ENCODE peak calls at places on chromosomes 16 and 17, in five cellular contexts. T, L, W, Q and G are unnamed samples.
A peak's percentile ranks its signal among the peaks of the same experiment; 100 is the strongest.

GRCh38 chr16:68436581-68436980 is 11.7 kb downstream of the SMPD3 start:
- DNase-seq in L (no peak), Q (no peak), T (peak; percentile 51), W (no peak), G (no peak)

GRCh38 chr17:69769050-69769449 is 306.0 kb upstream of the KCNJ16 start:
- DNase-seq in W (no peak), Q (no peak), T (no peak), L (no peak), G (no peak)

GRCh38 chr16:8469102-8469778 is 121.1 kb downstream of the TMEM114 start:
- DNase-seq in T (no peak), L (no peak), Q (no peak), W (no peak), G (no peak)

GRCh38 chr16:67396775-67397450 is 3.6 kb upstream of the TPPP3 start:
- DNase-seq in Q (no peak), L (no peak), W (no peak), T (no peak), G (no peak)

GRCh38 chr17:18182978-18183333 is 672 bp upstream of the ALKBH5 start:
- DNase-seq in W (peak; percentile 92), L (peak; percentile 92), T (peak; percentile 89), Q (no peak), G (peak; percentile 72)

GRCh38 chr17:8109669-8110455 is 8.5 kb downstream of the ALOXE3 start:
- DNase-seq in W (peak; percentile 65), L (no peak), T (peak; percentile 89), Q (no peak), G (peak; percentile 78)

GRCh38 chr17:68981288-68981687 is 26.1 kb upstream of the ABCA8 start:
- DNase-seq in Q (peak; percentile 32), T (no peak), W (no peak), L (peak; percentile 69), G (peak; percentile 19)

GRCh38 chr16:67664258-67664657 is 2.3 kb downstream of the ENKD1 start:
- DNase-seq in T (no peak), W (no peak), Q (no peak), L (no peak), G (peak; percentile 93)

GRCh38 chr17:3918372-3919122 is 2.3 kb upstream of the P2RX1 start:
- DNase-seq in T (no peak), Q (no peak), W (no peak), L (no peak), G (no peak)

GRCh38 chr16:14187517-14188338 is 116.6 kb downstream of the MRTFB start:
- DNase-seq in W (no peak), Q (no peak), T (no peak), L (no peak), G (no peak)

GRCh38 chr17:39643271-39643670 is 6.3 kb downstream of the STARD3 start:
- DNase-seq in W (no peak), Q (no peak), L (no peak), T (no peak), G (no peak)

GRCh38 chr16:2088192-2088631 is 40.4 kb downstream of the TSC2 start:
- DNase-seq in Q (no peak), W (no peak), L (no peak), T (no peak), G (no peak)
- TF ChIP-seq POLR2A in Q (no peak), W (no peak), L (no peak), T (no peak), G (no peak)

DNA sequence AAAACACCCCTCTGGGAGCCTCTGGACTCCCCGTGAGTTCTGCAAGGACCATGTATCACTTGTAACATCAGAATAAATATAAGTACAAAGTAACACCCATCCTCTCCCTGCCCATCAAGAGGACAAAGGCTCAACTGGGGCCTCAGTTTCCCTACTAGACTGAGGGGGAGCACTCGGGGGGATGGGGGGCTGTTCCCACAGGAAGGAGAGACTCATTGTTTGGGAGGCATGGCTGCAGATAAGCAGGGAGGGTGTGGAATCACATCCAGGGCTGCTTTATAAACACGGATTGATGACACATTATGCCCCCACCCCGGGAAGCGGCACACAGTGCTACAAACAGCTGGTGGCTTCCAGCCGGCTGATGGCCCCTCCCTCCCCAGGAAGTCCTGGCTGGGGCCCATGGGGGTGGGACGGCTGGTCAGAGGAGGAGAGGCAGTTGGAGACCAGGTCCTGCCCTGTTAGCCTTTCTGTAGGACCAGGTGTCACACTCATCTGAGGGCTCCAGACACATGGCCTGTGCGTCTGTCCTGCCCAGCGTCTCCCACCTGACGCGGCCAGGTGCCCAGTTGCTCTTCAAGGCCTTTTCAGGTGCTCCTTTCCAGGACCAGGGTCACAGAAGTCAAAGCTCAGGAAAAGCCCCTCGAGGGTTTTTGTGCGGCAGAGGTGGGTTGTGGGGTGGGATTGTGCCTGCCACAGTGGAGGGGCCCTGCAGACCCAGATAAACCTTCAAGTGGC is 1.3 kb upstream of the MPG start:
- DNase-seq in W (peak; percentile 86), T (peak; percentile 80), L (peak; percentile 93), Q (no peak), G (peak; percentile 62)
- TF ChIP-seq POLR2A in W (peak; percentile 22), T (no peak), L (no peak), Q (no peak), G (no peak)

GRCh38 chr17:30831663-30832437 is at the start of gene ATAD5:
- DNase-seq in T (peak; percentile 97), L (peak; percentile 95), Q (peak; percentile 58), W (peak; percentile 90), G (peak; percentile 92)
- TF ChIP-seq POLR2A in T (no peak), L (no peak), Q (peak; percentile 84), W (no peak), G (peak; percentile 18)

DNA sequence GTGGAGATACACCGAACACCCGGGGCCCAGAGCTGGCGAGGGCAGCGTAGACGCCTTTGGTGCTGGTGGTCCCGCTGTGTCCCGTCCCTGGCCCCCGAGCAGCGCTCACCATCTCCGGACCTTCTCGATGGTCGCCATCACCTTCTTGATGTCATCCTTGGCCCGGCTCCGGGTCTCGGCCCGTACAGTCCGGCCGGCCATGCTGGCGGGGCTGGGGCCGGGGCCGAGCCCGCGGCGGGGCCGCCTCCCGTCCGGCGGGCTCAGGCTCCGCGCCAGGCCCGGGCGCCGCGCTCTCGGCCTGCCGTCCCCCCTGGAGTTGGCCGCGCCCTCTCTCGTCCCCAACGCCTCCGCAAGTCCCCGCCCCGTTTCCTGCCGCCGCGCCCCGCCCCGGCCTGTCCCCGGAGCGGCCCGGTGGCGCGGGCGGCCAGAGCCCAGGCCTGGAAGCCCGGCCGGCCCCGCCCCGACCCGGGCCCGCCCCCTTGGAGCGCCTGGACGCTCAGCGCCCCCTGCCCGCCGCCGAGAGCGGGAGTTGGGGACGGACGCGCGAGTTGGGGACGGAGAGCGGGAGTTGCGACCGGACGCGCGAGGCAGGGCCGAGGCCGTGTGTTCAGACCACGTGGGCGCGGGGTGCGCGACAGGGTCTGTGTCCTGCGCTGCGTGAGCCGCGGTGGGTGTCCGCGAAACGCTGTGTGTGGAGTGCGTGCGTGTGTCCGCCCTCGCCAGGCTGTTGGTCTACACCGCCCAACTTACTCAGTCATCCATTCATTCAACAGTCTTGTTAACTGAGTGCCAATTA is at the start of gene BCL7C:
- DNase-seq in W (peak; percentile 91), T (peak; percentile 96), L (peak; percentile 95), Q (no peak), G (peak; percentile 92)
- TF ChIP-seq POLR2A in W (peak; percentile 39), T (peak; percentile 71), L (no peak), Q (peak; percentile 75), G (peak; percentile 50)

GRCh38 chr16:87502308-87502969 is 9.6 kb upstream of the ZCCHC14 start:
- DNase-seq in T (no peak), Q (no peak), W (no peak), L (no peak), G (no peak)

GRCh38 chr16:87499189-87499486 is 6.3 kb upstream of the ZCCHC14 start:
- DNase-seq in W (no peak), T (no peak), L (no peak), Q (no peak), G (no peak)

GRCh38 chr16:87498324-87499188 is 5.7 kb upstream of the ZCCHC14 start:
- DNase-seq in W (no peak), T (no peak), L (no peak), Q (no peak), G (no peak)

GRCh38 chr16:87505834-87506233 is 13.0 kb upstream of the ZCCHC14 start:
- DNase-seq in W (no peak), T (no peak), L (no peak), Q (no peak), G (no peak)

GRCh38 chr16:87501117-87501516 is 8.3 kb upstream of the ZCCHC14 start:
- DNase-seq in W (no peak), L (no peak), T (no peak), Q (no peak), G (no peak)
- TF ChIP-seq POLR2A in W (no peak), L (no peak), T (no peak), Q (no peak), G (no peak)

GRCh38 chr17:28728364-28729200 is at the start of gene NEK8:
- DNase-seq in L (peak; percentile 97), Q (peak; percentile 88), W (peak; percentile 97), T (peak; percentile 99), G (peak; percentile 99)
- TF ChIP-seq POLR2A in L (peak; percentile 86), Q (peak; percentile 91), W (peak; percentile 75), T (peak; percentile 34), G (peak; percentile 89)

GRCh38 chr16:71565812-71566700 is 10.8 kb downstream of the TAT start:
- DNase-seq in T (no peak), L (no peak), Q (peak; percentile 37), W (no peak), G (no peak)

GRCh38 chr16:71562552-71562951 is 14.3 kb downstream of the TAT start:
- DNase-seq in T (no peak), Q (no peak), W (no peak), L (no peak), G (no peak)

GRCh38 chr16:71568541-71568940 is 8.4 kb downstream of the TAT start:
- DNase-seq in Q (no peak), W (no peak), L (no peak), T (no peak), G (no peak)

GRCh38 chr16:71567931-71568330 is 9.0 kb downstream of the TAT start:
- DNase-seq in W (no peak), T (no peak), L (no peak), Q (no peak), G (no peak)

DNA sequence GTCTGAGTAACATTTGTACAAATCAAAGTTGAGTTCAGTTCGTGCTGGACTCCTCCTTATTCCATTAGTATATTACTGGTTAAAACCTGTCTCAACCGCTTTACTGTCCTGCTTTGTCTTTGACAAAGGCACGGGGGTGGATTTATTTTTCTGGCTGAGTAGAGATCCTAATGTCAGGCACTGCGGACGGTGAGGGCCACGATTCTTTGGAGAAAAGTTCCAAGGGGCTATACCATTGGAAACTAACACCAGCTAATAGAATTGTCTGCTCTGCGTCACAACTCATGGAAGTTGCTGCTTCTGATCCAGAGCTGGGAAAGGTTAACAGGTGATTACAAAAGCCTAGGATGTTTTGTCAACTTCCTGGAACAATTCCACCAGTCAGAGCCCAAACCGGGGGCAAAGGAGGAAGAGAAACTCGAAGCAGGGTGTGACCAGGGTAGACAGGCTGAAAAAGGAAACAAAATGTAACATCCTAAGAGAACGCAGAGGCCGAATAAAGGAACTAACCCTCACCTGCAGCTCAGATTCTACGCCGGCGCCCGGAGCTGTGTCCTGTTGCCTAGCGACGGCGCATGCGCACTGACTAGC is 12.4 kb downstream of the TAT start:
- DNase-seq in T (no peak), L (no peak), Q (no peak), W (no peak), G (no peak)
- TF ChIP-seq POLR2A in T (no peak), L (no peak), Q (no peak), W (no peak), G (peak; percentile 81)

DNA sequence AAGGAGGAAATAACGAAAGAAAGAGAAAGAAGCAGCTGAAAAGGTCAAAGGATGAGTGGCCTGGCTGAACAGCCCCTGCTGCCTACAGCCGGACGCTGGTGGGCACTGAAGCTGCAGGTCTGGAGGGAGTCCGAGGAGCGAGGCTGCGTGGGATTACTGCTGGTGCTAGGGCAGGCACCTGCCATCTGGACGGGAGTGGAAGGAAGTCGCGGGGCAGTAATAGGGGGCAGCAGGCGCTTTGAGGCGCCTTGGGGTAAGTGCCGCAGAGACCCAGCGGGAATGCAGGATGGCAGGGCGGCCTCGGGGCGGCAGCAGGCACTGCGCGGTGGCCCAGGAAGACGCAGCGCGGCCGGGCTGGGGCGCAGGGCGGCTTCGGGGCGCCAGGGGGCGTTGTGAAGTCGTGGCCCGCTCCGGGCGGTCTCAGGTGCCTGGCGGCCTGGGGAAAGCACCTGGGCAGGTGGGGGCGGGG is 305 bp upstream of the SCNN1G start:
- DNase-seq in T (peak; percentile 90), Q (peak; percentile 23), W (peak; percentile 64), L (peak; percentile 80), G (peak; percentile 95)
- TF ChIP-seq POLR2A in T (no peak), Q (no peak), W (no peak), L (no peak), G (no peak)